ENCODE peak calls at places on chromosomes 13 and 19, in four cellular contexts. One of them, this sample, is unnamed.

GRCh38 chr19:3073159-3073563 is 10.9 kb upstream of the TLE5 start:
- DNase-seq in SK-N-SH: peak
- DNase-seq in HepG2: peak
- DNase-seq in GM12878: no peak
- DNase-seq in this sample: peak

GRCh38 chr19:16442386-16443276 is 29.1 kb downstream of the EPS15L1 start:
- DNase-seq in SK-N-SH: no peak
- DNase-seq in HepG2: no peak
- DNase-seq in GM12878: no peak
- DNase-seq in this sample: no peak

GRCh38 chr19:47512183-47512947 is 2.5 kb downstream of the NAPA start:
- DNase-seq in SK-N-SH: no peak
- DNase-seq in HepG2: peak
- DNase-seq in GM12878: no peak
- DNase-seq in this sample: no peak

GRCh38 chr13:113902956-113903355 is 39.1 kb upstream of the GAS6 start:
- DNase-seq in SK-N-SH: no peak
- DNase-seq in HepG2: no peak
- DNase-seq in GM12878: no peak
- DNase-seq in this sample: no peak

GRCh38 chr13:25064396-25064795 is 31.5 kb upstream of the PABPC3 start:
- DNase-seq in SK-N-SH: no peak
- DNase-seq in HepG2: no peak
- DNase-seq in GM12878: no peak
- DNase-seq in this sample: no peak

GRCh38 chr13:46104868-46105267 is at the start of gene CPB2:
- DNase-seq in SK-N-SH: no peak
- DNase-seq in HepG2: peak
- DNase-seq in GM12878: no peak
- DNase-seq in this sample: no peak

GRCh38 chr13:80235559-80236296 is 105.2 kb downstream of the SPRY2 start:
- DNase-seq in SK-N-SH: no peak
- DNase-seq in HepG2: no peak
- DNase-seq in GM12878: no peak
- DNase-seq in this sample: no peak

GRCh38 chr13:42110410-42111155 is 62.1 kb downstream of the DGKH start:
- DNase-seq in SK-N-SH: peak
- DNase-seq in HepG2: peak
- DNase-seq in GM12878: peak
- DNase-seq in this sample: peak

GRCh38 chr13:28373803-28374202 is 121.1 kb downstream of the FLT1 start:
- DNase-seq in SK-N-SH: no peak
- DNase-seq in HepG2: no peak
- DNase-seq in GM12878: no peak
- DNase-seq in this sample: no peak

GRCh38 chr13:76226941-76227340 is 590.8 kb downstream of the LMO7 start:
- DNase-seq in SK-N-SH: no peak
- DNase-seq in HepG2: no peak
- DNase-seq in GM12878: no peak
- DNase-seq in this sample: no peak
- TF ChIP-seq NFIC in SK-N-SH: no peak
- TF ChIP-seq NFIC in HepG2: no peak
- TF ChIP-seq NFIC in GM12878: no peak
- TF ChIP-seq NFIC in this sample: no peak

DNA sequence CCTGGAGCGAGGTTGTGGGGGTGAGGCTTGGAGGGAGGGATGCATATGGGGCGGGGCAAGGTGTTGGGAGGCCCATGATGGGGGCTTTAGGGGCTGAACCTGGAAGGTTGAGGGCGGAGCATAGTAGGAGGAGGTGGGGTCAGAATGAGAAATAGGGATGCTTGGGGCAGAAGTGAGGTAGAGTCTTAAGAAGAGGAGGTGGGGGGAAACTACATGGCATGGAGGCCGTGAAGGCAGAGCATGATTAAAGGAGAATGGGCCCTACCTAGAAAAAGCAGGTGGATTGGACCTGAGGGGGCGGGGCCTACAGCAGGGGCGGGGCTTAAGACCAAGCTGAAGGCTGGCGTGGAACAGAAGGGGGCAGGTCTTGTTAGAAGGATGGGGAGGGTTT is 789 bp downstream of the NR1H2 start:
- DNase-seq in SK-N-SH: peak
- DNase-seq in HepG2: peak
- DNase-seq in GM12878: no peak
- DNase-seq in this sample: peak
- TF ChIP-seq NFIC in SK-N-SH: no peak
- TF ChIP-seq NFIC in HepG2: no peak
- TF ChIP-seq NFIC in GM12878: no peak
- TF ChIP-seq NFIC in this sample: no peak

GRCh38 chr13:48775804-48776203 is 122.1 kb downstream of the CYSLTR2 start:
- DNase-seq in SK-N-SH: no peak
- DNase-seq in HepG2: no peak
- DNase-seq in GM12878: no peak
- DNase-seq in this sample: no peak
- TF ChIP-seq NFIC in SK-N-SH: peak
- TF ChIP-seq NFIC in HepG2: no peak
- TF ChIP-seq NFIC in GM12878: no peak
- TF ChIP-seq NFIC in this sample: no peak

DNA sequence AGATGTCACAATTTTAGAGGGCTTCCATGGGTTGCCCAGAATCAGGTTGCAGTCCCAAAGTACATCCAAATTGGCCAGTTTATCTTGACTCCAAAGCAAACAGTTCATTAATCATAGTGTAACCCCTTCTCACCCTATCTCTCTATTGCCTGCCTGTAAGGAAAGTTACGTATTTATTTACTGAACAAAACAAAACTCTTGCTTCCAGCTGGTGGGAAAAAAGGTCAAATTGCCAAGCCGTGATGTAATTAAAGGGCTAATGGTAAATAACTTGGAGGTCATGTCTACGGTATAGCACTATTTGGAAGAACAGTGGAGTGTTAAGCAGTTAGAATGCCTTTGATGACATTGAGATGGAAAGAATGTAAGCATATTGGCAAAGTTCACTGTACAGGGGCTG is 214.0 kb downstream of the DLEU7 start:
- DNase-seq in SK-N-SH: no peak
- DNase-seq in HepG2: peak
- DNase-seq in GM12878: no peak
- DNase-seq in this sample: no peak
- TF ChIP-seq NFIC in SK-N-SH: no peak
- TF ChIP-seq NFIC in HepG2: no peak
- TF ChIP-seq NFIC in GM12878: no peak
- TF ChIP-seq NFIC in this sample: no peak

GRCh38 chr19:897442-898039 is 4.3 kb downstream of the RNU6-9 start:
- DNase-seq in SK-N-SH: peak
- DNase-seq in HepG2: no peak
- DNase-seq in GM12878: no peak
- DNase-seq in this sample: no peak

GRCh38 chr19:900302-901111 is 7.2 kb downstream of the RNU6-9 start:
- DNase-seq in SK-N-SH: peak
- DNase-seq in HepG2: no peak
- DNase-seq in GM12878: no peak
- DNase-seq in this sample: peak

GRCh38 chr19:896999-897398 is 3.7 kb downstream of the RNU6-9 start:
- DNase-seq in SK-N-SH: no peak
- DNase-seq in HepG2: no peak
- DNase-seq in GM12878: no peak
- DNase-seq in this sample: no peak

GRCh38 chr19:899363-900301 is 6.3 kb downstream of the RNU6-9 start:
- DNase-seq in SK-N-SH: no peak
- DNase-seq in HepG2: no peak
- DNase-seq in GM12878: no peak
- DNase-seq in this sample: no peak

DNA sequence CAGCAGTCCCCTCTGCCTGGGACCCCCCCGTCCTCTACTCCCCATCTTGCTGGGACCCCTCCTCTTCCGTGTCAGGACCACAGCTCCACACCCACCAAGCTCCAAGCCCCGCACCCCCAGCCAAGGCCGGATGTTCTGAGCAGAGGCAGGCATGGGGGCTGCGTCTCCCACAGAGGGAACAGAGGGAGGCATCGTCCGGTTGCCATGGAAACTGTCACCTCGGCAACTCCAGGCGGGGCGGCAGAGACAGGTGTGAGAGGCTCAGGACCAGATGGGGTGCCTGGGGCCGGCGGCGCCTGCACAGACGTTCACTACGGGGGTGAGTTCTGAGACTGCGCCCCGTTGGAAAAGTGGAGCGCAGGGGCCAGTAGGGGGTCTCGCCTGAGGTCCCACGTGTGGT is 5.4 kb downstream of the RNU6-9 start:
- DNase-seq in SK-N-SH: peak
- DNase-seq in HepG2: no peak
- DNase-seq in GM12878: no peak
- DNase-seq in this sample: no peak
- TF ChIP-seq NFIC in SK-N-SH: no peak
- TF ChIP-seq NFIC in HepG2: no peak
- TF ChIP-seq NFIC in GM12878: no peak
- TF ChIP-seq NFIC in this sample: no peak

GRCh38 chr19:35551091-35551810 is 5.8 kb downstream of the TMEM147 start:
- DNase-seq in SK-N-SH: no peak
- DNase-seq in HepG2: no peak
- DNase-seq in GM12878: no peak
- DNase-seq in this sample: no peak
- TF ChIP-seq NFIC in SK-N-SH: no peak
- TF ChIP-seq NFIC in HepG2: no peak
- TF ChIP-seq NFIC in GM12878: no peak
- TF ChIP-seq NFIC in this sample: no peak

DNA sequence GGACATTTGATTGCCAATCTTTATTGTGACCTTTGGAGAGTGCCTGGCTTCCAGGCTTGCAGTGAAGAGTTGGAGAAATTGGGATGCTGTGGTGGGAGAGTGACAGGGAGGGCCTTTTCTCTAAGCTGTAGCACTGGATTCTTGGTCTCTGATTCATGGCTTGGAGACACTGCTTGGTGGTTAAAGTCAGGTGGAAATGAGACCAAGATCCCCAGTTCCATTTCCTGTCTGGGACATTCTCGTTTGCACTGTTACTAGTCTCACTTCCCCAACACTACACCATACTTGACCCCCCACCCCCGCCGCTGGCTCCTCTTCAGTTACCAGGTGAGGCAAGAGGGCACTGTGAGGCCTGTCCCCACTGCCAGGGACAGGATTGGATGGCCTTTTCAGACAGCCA is 2.9 kb downstream of the SUPT5H start:
- DNase-seq in SK-N-SH: no peak
- DNase-seq in HepG2: no peak
- DNase-seq in GM12878: no peak
- DNase-seq in this sample: no peak
- TF ChIP-seq NFIC in SK-N-SH: no peak
- TF ChIP-seq NFIC in HepG2: no peak
- TF ChIP-seq NFIC in GM12878: peak
- TF ChIP-seq NFIC in this sample: no peak